ENCODE peak calls at places on chromosome 22, in ten cellular contexts. One of them, this sample, is unnamed.
A peak's percentile ranks its signal among the peaks of the same experiment; 100 is the strongest.

GRCh38 chr22:42376721-42377177 is 55.5 kb downstream of the NFAM1 start:
- DNase-seq in uterus: peak; percentile 83
- DNase-seq in epithelial cell of esophagus: no peak
- DNase-seq in brain microvascular endothelial cell: no peak
- DNase-seq in Peyer's patch: no peak
- DNase-seq in cardiac muscle cell: peak; percentile 86
- DNase-seq in fibroblast of pulmonary artery: peak; percentile 24
- DNase-seq in kidney: peak; percentile 91
- DNase-seq in AG04449: no peak
- DNase-seq in tibial artery: peak; percentile 80
- DNase-seq in this sample: peak; percentile 13

GRCh38 chr22:41285441-41285819 is 557 bp downstream of the RANGAP1 start:
- DNase-seq in uterus: peak; percentile 46
- DNase-seq in epithelial cell of esophagus: peak; percentile 97
- DNase-seq in brain microvascular endothelial cell: peak; percentile 92
- DNase-seq in Peyer's patch: peak; percentile 74
- DNase-seq in cardiac muscle cell: peak; percentile 67
- DNase-seq in fibroblast of pulmonary artery: peak; percentile 84
- DNase-seq in kidney: peak; percentile 79
- DNase-seq in AG04449: no peak
- DNase-seq in tibial artery: peak; percentile 23
- DNase-seq in this sample: peak; percentile 77

GRCh38 chr22:30605449-30606110 is 1.4 kb upstream of the TCN2 start:
- DNase-seq in uterus: peak; percentile 45
- DNase-seq in epithelial cell of esophagus: peak; percentile 53
- DNase-seq in brain microvascular endothelial cell: peak; percentile 26
- DNase-seq in Peyer's patch: peak; percentile 68
- DNase-seq in cardiac muscle cell: peak; percentile 44
- DNase-seq in fibroblast of pulmonary artery: peak; percentile 59
- DNase-seq in kidney: no peak
- DNase-seq in AG04449: no peak
- DNase-seq in tibial artery: peak; percentile 35
- DNase-seq in this sample: peak; percentile 74

GRCh38 chr22:42769574-42770447 is 49.1 kb upstream of the A4GALT start:
- DNase-seq in uterus: peak; percentile 79
- DNase-seq in epithelial cell of esophagus: peak; percentile 44
- DNase-seq in brain microvascular endothelial cell: peak; percentile 90
- DNase-seq in Peyer's patch: peak; percentile 65
- DNase-seq in cardiac muscle cell: no peak
- DNase-seq in fibroblast of pulmonary artery: peak; percentile 92
- DNase-seq in kidney: peak; percentile 90
- DNase-seq in AG04449: peak; percentile 40
- DNase-seq in tibial artery: peak; percentile 66
- DNase-seq in this sample: peak; percentile 91

GRCh38 chr22:39174498-39175120 is 22.1 kb upstream of the CBX7 start:
- DNase-seq in uterus: peak; percentile 75
- DNase-seq in epithelial cell of esophagus: peak; percentile 62
- DNase-seq in brain microvascular endothelial cell: peak; percentile 91
- DNase-seq in Peyer's patch: peak; percentile 67
- DNase-seq in cardiac muscle cell: peak; percentile 79
- DNase-seq in fibroblast of pulmonary artery: peak; percentile 96
- DNase-seq in kidney: peak; percentile 98
- DNase-seq in AG04449: peak; percentile 26
- DNase-seq in tibial artery: peak; percentile 76
- DNase-seq in this sample: peak; percentile 47

GRCh38 chr22:43388420-43388851 is 23.4 kb upstream of the MPPED1 start:
- DNase-seq in uterus: peak; percentile 64
- DNase-seq in epithelial cell of esophagus: peak; percentile 64
- DNase-seq in brain microvascular endothelial cell: peak; percentile 45
- DNase-seq in Peyer's patch: peak; percentile 82
- DNase-seq in cardiac muscle cell: peak; percentile 83
- DNase-seq in fibroblast of pulmonary artery: peak; percentile 66
- DNase-seq in kidney: peak; percentile 87
- DNase-seq in AG04449: no peak
- DNase-seq in tibial artery: peak; percentile 52
- DNase-seq in this sample: peak; percentile 78

GRCh38 chr22:35212020-35212419 is 45.3 kb upstream of the HMGXB4 start:
- DNase-seq in uterus: no peak
- DNase-seq in epithelial cell of esophagus: no peak
- DNase-seq in brain microvascular endothelial cell: peak; percentile 15
- DNase-seq in Peyer's patch: no peak
- DNase-seq in cardiac muscle cell: no peak
- DNase-seq in fibroblast of pulmonary artery: peak; percentile 58
- DNase-seq in kidney: no peak
- DNase-seq in AG04449: no peak
- DNase-seq in tibial artery: no peak
- DNase-seq in this sample: no peak

GRCh38 chr22:24433001-24433867 is 5.8 kb downstream of the ADORA2A start:
- DNase-seq in uterus: no peak
- DNase-seq in epithelial cell of esophagus: no peak
- DNase-seq in brain microvascular endothelial cell: no peak
- DNase-seq in Peyer's patch: peak; percentile 46
- DNase-seq in cardiac muscle cell: no peak
- DNase-seq in fibroblast of pulmonary artery: no peak
- DNase-seq in kidney: peak; percentile 70
- DNase-seq in AG04449: no peak
- DNase-seq in tibial artery: no peak
- DNase-seq in this sample: no peak

GRCh38 chr22:37103151-37103550 is 6.4 kb downstream of the TMPRSS6 start:
- DNase-seq in uterus: no peak
- DNase-seq in epithelial cell of esophagus: no peak
- DNase-seq in brain microvascular endothelial cell: no peak
- DNase-seq in Peyer's patch: no peak
- DNase-seq in cardiac muscle cell: no peak
- DNase-seq in fibroblast of pulmonary artery: no peak
- DNase-seq in kidney: no peak
- DNase-seq in AG04449: no peak
- DNase-seq in tibial artery: no peak
- DNase-seq in this sample: no peak

GRCh38 chr22:37095113-37095512 is 14.4 kb downstream of the TMPRSS6 start:
- DNase-seq in uterus: no peak
- DNase-seq in epithelial cell of esophagus: no peak
- DNase-seq in brain microvascular endothelial cell: no peak
- DNase-seq in Peyer's patch: no peak
- DNase-seq in cardiac muscle cell: no peak
- DNase-seq in fibroblast of pulmonary artery: no peak
- DNase-seq in kidney: no peak
- DNase-seq in AG04449: no peak
- DNase-seq in tibial artery: no peak
- DNase-seq in this sample: no peak

GRCh38 chr22:37100589-37101127 is 8.9 kb downstream of the TMPRSS6 start:
- DNase-seq in uterus: no peak
- DNase-seq in epithelial cell of esophagus: no peak
- DNase-seq in brain microvascular endothelial cell: no peak
- DNase-seq in Peyer's patch: peak; percentile 60
- DNase-seq in cardiac muscle cell: peak; percentile 21
- DNase-seq in fibroblast of pulmonary artery: no peak
- DNase-seq in kidney: no peak
- DNase-seq in AG04449: no peak
- DNase-seq in tibial artery: no peak
- DNase-seq in this sample: peak; percentile 30

GRCh38 chr22:37101311-37102063 is 8.0 kb downstream of the TMPRSS6 start:
- DNase-seq in uterus: no peak
- DNase-seq in epithelial cell of esophagus: no peak
- DNase-seq in brain microvascular endothelial cell: no peak
- DNase-seq in Peyer's patch: no peak
- DNase-seq in cardiac muscle cell: no peak
- DNase-seq in fibroblast of pulmonary artery: no peak
- DNase-seq in kidney: no peak
- DNase-seq in AG04449: no peak
- DNase-seq in tibial artery: no peak
- DNase-seq in this sample: no peak

GRCh38 chr22:37098976-37099577 is 10.4 kb downstream of the TMPRSS6 start:
- DNase-seq in uterus: no peak
- DNase-seq in epithelial cell of esophagus: no peak
- DNase-seq in brain microvascular endothelial cell: no peak
- DNase-seq in Peyer's patch: no peak
- DNase-seq in cardiac muscle cell: no peak
- DNase-seq in fibroblast of pulmonary artery: no peak
- DNase-seq in kidney: no peak
- DNase-seq in AG04449: no peak
- DNase-seq in tibial artery: no peak
- DNase-seq in this sample: no peak
- TF ChIP-seq CTCF in uterus: no peak
- TF ChIP-seq CTCF in epithelial cell of esophagus: no peak
- TF ChIP-seq CTCF in brain microvascular endothelial cell: peak; percentile 47
- TF ChIP-seq CTCF in Peyer's patch: no peak
- TF ChIP-seq CTCF in cardiac muscle cell: peak; percentile 28
- TF ChIP-seq CTCF in fibroblast of pulmonary artery: peak; percentile 20
- TF ChIP-seq CTCF in kidney: no peak
- TF ChIP-seq CTCF in AG04449: peak; percentile 11
- TF ChIP-seq CTCF in tibial artery: no peak
- TF ChIP-seq CTCF in this sample: peak; percentile 36

GRCh38 chr22:26801449-26801848 is 144.1 kb downstream of the MIAT start:
- DNase-seq in uterus: no peak
- DNase-seq in epithelial cell of esophagus: no peak
- DNase-seq in brain microvascular endothelial cell: no peak
- DNase-seq in Peyer's patch: no peak
- DNase-seq in cardiac muscle cell: no peak
- DNase-seq in fibroblast of pulmonary artery: no peak
- DNase-seq in kidney: no peak
- DNase-seq in AG04449: no peak
- DNase-seq in tibial artery: no peak
- DNase-seq in this sample: no peak

GRCh38 chr22:26804315-26804714 is 146.9 kb downstream of the MIAT start:
- DNase-seq in uterus: no peak
- DNase-seq in epithelial cell of esophagus: no peak
- DNase-seq in brain microvascular endothelial cell: no peak
- DNase-seq in Peyer's patch: no peak
- DNase-seq in cardiac muscle cell: no peak
- DNase-seq in fibroblast of pulmonary artery: no peak
- DNase-seq in kidney: no peak
- DNase-seq in AG04449: no peak
- DNase-seq in tibial artery: no peak
- DNase-seq in this sample: no peak

GRCh38 chr22:26811717-26811992 is 154.3 kb downstream of the MIAT start:
- DNase-seq in uterus: no peak
- DNase-seq in epithelial cell of esophagus: no peak
- DNase-seq in brain microvascular endothelial cell: no peak
- DNase-seq in Peyer's patch: no peak
- DNase-seq in cardiac muscle cell: no peak
- DNase-seq in fibroblast of pulmonary artery: no peak
- DNase-seq in kidney: no peak
- DNase-seq in AG04449: no peak
- DNase-seq in tibial artery: no peak
- DNase-seq in this sample: no peak

GRCh38 chr22:26805131-26805530 is 147.7 kb downstream of the MIAT start:
- DNase-seq in uterus: no peak
- DNase-seq in epithelial cell of esophagus: peak; percentile 42
- DNase-seq in brain microvascular endothelial cell: no peak
- DNase-seq in Peyer's patch: no peak
- DNase-seq in cardiac muscle cell: no peak
- DNase-seq in fibroblast of pulmonary artery: no peak
- DNase-seq in kidney: no peak
- DNase-seq in AG04449: no peak
- DNase-seq in tibial artery: no peak
- DNase-seq in this sample: no peak

DNA sequence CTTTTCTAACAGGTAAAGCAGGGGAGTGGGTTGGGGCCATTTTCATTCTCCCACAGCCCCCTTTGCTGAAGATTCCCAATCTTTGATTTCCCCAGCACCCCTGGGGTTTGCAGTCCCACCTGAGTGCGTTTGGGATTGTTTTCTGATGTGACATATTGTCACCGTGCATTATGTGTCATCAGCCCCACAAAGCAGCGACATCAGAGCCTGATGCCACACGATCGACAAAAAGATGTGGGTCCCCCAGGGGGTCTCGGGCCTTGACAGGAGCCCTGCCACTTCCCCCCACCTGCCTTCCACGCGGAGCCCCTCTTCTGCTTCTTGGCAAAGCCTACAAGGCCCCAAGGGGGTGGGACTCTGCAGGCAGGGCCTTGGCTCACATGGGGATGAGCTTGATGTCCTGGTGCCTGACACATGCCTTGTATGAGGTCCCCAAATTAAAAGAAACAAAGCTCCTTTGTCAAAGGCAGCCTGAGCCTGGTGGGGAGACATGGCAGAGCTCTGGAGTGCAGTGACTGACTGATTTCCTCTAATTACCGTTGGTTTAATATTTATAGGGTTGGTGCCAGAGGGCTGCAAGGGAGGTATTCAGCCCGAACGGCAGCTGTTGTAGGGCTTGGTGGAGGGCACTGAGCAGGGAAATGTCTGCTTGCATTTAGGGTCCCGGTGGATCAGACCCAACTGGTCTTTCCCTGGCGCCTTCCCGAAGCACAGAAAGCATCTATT is 149.2 kb downstream of the MIAT start:
- DNase-seq in uterus: no peak
- DNase-seq in epithelial cell of esophagus: no peak
- DNase-seq in brain microvascular endothelial cell: no peak
- DNase-seq in Peyer's patch: no peak
- DNase-seq in cardiac muscle cell: no peak
- DNase-seq in fibroblast of pulmonary artery: no peak
- DNase-seq in kidney: no peak
- DNase-seq in AG04449: no peak
- DNase-seq in tibial artery: no peak
- DNase-seq in this sample: no peak
- TF ChIP-seq CTCF in uterus: no peak
- TF ChIP-seq CTCF in epithelial cell of esophagus: no peak
- TF ChIP-seq CTCF in brain microvascular endothelial cell: no peak
- TF ChIP-seq CTCF in Peyer's patch: no peak
- TF ChIP-seq CTCF in cardiac muscle cell: no peak
- TF ChIP-seq CTCF in fibroblast of pulmonary artery: no peak
- TF ChIP-seq CTCF in kidney: no peak
- TF ChIP-seq CTCF in AG04449: no peak
- TF ChIP-seq CTCF in tibial artery: no peak
- TF ChIP-seq CTCF in this sample: no peak

DNA sequence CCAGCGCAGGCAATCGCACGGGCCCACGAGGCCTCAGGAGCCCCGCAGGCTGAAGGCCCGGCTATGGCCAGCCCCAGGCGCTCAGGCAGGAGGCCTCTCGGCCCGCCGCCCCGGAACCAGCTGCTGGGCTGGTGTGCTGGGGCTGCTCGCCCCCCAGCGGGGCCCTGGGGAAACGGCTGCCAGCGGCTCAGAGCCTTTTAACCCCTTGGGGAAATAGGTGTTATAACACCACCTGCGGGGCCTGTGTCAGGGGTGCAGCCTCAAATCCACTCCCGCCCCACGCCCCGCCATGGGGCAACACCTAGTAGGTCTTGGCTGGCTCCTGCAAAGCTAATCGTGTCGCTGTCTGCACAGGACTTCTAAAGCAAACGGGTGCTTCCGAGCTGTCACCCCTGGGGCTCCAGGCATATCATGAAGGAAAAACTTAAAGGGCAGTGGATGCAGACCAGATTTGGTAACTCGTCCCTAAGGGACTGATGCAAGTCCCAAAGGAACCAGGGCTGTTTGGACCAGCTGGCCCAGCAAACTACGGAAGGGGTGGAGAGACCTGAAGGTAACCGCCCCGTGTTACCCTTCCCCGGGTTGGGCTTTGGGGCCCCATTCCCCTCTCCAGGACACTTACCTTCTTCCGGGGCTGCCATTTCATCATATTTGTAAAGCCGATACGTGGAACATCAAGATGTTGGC is 237.2 kb downstream of the TTC28 start:
- DNase-seq in uterus: peak; percentile 75
- DNase-seq in epithelial cell of esophagus: peak; percentile 65
- DNase-seq in brain microvascular endothelial cell: peak; percentile 54
- DNase-seq in Peyer's patch: peak; percentile 85
- DNase-seq in cardiac muscle cell: peak; percentile 93
- DNase-seq in fibroblast of pulmonary artery: peak; percentile 81
- DNase-seq in kidney: peak; percentile 94
- DNase-seq in AG04449: no peak
- DNase-seq in tibial artery: peak; percentile 62
- DNase-seq in this sample: peak; percentile 73
- TF ChIP-seq CTCF in uterus: peak; percentile 57
- TF ChIP-seq CTCF in epithelial cell of esophagus: peak; percentile 55
- TF ChIP-seq CTCF in brain microvascular endothelial cell: peak; percentile 80
- TF ChIP-seq CTCF in Peyer's patch: peak; percentile 81
- TF ChIP-seq CTCF in cardiac muscle cell: peak; percentile 84
- TF ChIP-seq CTCF in fibroblast of pulmonary artery: peak; percentile 66
- TF ChIP-seq CTCF in kidney: peak; percentile 65
- TF ChIP-seq CTCF in AG04449: peak; percentile 84
- TF ChIP-seq CTCF in tibial artery: peak; percentile 59
- TF ChIP-seq CTCF in this sample: peak; percentile 70

GRCh38 chr22:22461111-22461510 is 47.4 kb downstream of the ZNF280B start:
- DNase-seq in uterus: no peak
- DNase-seq in epithelial cell of esophagus: no peak
- DNase-seq in brain microvascular endothelial cell: no peak
- DNase-seq in Peyer's patch: no peak
- DNase-seq in cardiac muscle cell: no peak
- DNase-seq in fibroblast of pulmonary artery: no peak
- DNase-seq in kidney: no peak
- DNase-seq in AG04449: no peak
- DNase-seq in tibial artery: no peak
- DNase-seq in this sample: no peak
- TF ChIP-seq CTCF in uterus: no peak
- TF ChIP-seq CTCF in epithelial cell of esophagus: no peak
- TF ChIP-seq CTCF in brain microvascular endothelial cell: no peak
- TF ChIP-seq CTCF in Peyer's patch: no peak
- TF ChIP-seq CTCF in cardiac muscle cell: no peak
- TF ChIP-seq CTCF in fibroblast of pulmonary artery: no peak
- TF ChIP-seq CTCF in kidney: no peak
- TF ChIP-seq CTCF in AG04449: no peak
- TF ChIP-seq CTCF in tibial artery: no peak
- TF ChIP-seq CTCF in this sample: no peak